ENCODE peak calls at places on chromosome 16, in four cellular contexts. Q, U, S and C are unnamed samples.

GRCh38 chr16:82630688-82631087 is 3.9 kb downstream of the CDH13 start:
- DNase-seq in Q (no peak), U (no peak), S (no peak), C (no peak)

GRCh38 chr16:79093554-79093967 is 507.0 kb downstream of the MAF start:
- DNase-seq in Q (no peak), U (no peak), S (peak), C (no peak)

GRCh38 chr16:31179153-31179746 is 689 bp upstream of the FUS start:
- DNase-seq in Q (no peak), U (no peak), S (no peak), C (no peak)

GRCh38 chr16:58393138-58393504 is 850 bp downstream of the GINS3 start:
- DNase-seq in Q (no peak), U (no peak), S (no peak), C (no peak)

GRCh38 chr16:2511996-2512919 is 1.5 kb upstream of the ATP6V0C start:
- DNase-seq in Q (no peak), U (no peak), S (no peak), C (no peak)

GRCh38 chr16:23803591-23804123 is 32.1 kb upstream of the PRKCB start:
- DNase-seq in Q (no peak), U (no peak), S (peak), C (peak)

GRCh38 chr16:86387461-86388440 is 122.6 kb upstream of the FOXF1 start:
- DNase-seq in Q (peak), U (no peak), S (no peak), C (no peak)

GRCh38 chr16:27400751-27401620 is 988 bp upstream of the IL21R start:
- DNase-seq in Q (peak), U (no peak), S (no peak), C (no peak)

GRCh38 chr16:3127745-3128144 is 7.1 kb upstream of the ZNF213 start:
- DNase-seq in Q (no peak), U (no peak), S (no peak), C (no peak)

GRCh38 chr16:78396046-78396445 is 296.6 kb downstream of the WWOX start:
- DNase-seq in Q (no peak), U (no peak), S (no peak), C (no peak)

GRCh38 chr16:78832100-78832499 is 732.6 kb downstream of the WWOX start:
- DNase-seq in Q (no peak), U (no peak), S (no peak), C (no peak)

GRCh38 chr16:31362476-31363405 is 7.8 kb downstream of the ITGAX start:
- DNase-seq in Q (no peak), U (no peak), S (no peak), C (no peak)

GRCh38 chr16:84849751-84850150 is 30.0 kb downstream of the CRISPLD2 start:
- DNase-seq in Q (no peak), U (no peak), S (no peak), C (no peak)

GRCh38 chr16:8241408-8241807 is 348.9 kb downstream of the TMEM114 start:
- DNase-seq in Q (no peak), U (no peak), S (no peak), C (no peak)

GRCh38 chr16:57568173-57568678 is 25.8 kb downstream of the ADGRG5 start:
- DNase-seq in Q (no peak), U (no peak), S (no peak), C (no peak)

GRCh38 chr16:56041556-56042140 is 149.6 kb upstream of the GNAO1 start:
- DNase-seq in Q (no peak), U (no peak), S (no peak), C (no peak)

GRCh38 chr16:24440296-24440695 is 99.1 kb upstream of the RBBP6 start:
- DNase-seq in Q (no peak), U (no peak), S (no peak), C (no peak)

GRCh38 chr16:57838161-57838560 is 35.9 kb upstream of the KIFC3 start:
- DNase-seq in Q (peak), U (no peak), S (no peak), C (no peak)

GRCh38 chr16:708959-709358 is 3.4 kb upstream of the FBXL16 start:
- DNase-seq in Q (no peak), U (no peak), S (no peak), C (no peak)

GRCh38 chr16:46428108-46429061 is 192.8 kb downstream of the SHCBP1 start:
- DNase-seq in Q (no peak), U (no peak), S (no peak), C (no peak)

DNA sequence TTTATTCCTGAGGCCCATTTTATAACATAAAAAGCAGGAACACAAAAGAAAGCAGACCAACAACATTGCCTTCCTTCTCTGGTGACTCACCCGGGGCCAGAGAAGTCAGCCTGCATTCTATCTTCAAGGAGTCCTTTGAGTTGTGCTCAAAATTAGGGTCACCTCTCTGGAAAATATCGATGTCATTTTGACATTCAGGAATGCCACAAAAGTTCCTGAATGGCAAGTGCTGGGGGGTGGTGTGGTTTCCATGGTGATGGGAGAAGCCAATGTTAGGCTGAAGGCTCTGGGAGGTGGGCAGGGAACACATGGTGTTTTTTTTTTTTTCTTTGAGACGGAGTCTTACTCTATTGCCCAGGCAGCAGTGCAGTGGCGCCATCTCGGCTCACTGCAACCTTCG is 159.6 kb downstream of the HAPSTR1 start:
- DNase-seq in Q (no peak), U (no peak), S (no peak), C (no peak)
- TF ChIP-seq CTCF in Q (no peak), U (no peak), S (no peak), C (no peak)

GRCh38 chr16:88806491-88807111 is 3.0 kb downstream of the CDT1 start:
- DNase-seq in Q (no peak), U (no peak), S (no peak), C (peak)

GRCh38 chr16:88805340-88805715 is 1.7 kb downstream of the CDT1 start:
- DNase-seq in Q (no peak), U (no peak), S (no peak), C (no peak)

GRCh38 chr16:88807142-88807625 is 3.6 kb downstream of the CDT1 start:
- DNase-seq in Q (no peak), U (no peak), S (no peak), C (peak)

GRCh38 chr16:88804552-88805339 is 1.2 kb downstream of the CDT1 start:
- DNase-seq in Q (no peak), U (no peak), S (no peak), C (no peak)

GRCh38 chr16:88805887-88806393 is 2.4 kb downstream of the CDT1 start:
- DNase-seq in Q (no peak), U (no peak), S (no peak), C (no peak)
- H3K4me3 ChIP-seq in Q (no peak), U (no peak), S (no peak), C (no peak)

GRCh38 chr16:70682239-70683145 is 3.4 kb downstream of the MTSS2 start:
- DNase-seq in Q (no peak), U (no peak), S (no peak), C (peak)
- TF ChIP-seq CTCF in Q (no peak), U (no peak), S (no peak), C (no peak)

GRCh38 chr16:89117975-89118289 is 24.3 kb downstream of the ACSF3 start:
- DNase-seq in Q (no peak), U (no peak), S (no peak), C (peak)
- H3K4me3 ChIP-seq in Q (no peak), U (no peak), S (no peak), C (no peak)

DNA sequence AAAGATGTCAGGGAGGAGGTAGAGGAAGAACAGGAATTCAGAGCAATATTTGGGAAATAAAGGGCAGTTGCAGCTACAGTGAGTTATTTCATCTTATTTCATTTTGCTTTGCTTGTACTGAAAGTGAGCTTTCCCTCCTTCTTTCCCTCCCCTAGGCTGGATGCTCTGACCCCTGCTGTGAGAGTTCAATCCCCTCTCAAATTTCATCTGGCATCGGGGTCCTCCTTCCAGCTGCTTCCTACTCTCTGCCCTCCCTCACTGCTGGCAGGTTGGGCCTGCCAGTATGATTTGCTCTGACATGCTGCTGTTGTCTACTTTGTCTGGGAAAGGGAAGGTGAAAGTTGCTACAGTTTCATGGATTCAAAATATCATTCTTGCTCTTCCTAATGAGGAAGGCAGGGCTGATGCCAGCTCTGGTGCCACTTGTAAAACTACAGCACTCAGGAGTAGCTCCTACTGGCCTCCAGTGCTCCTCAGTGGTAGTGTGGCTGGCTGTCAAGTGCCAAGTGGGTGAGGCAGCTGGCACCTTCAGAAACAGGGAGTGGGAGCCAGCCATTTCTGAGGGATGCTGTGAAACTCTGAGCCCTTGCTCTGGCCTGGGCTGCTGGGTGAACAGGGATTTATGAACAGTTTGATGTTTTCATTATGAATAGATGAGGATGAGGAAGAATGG is 408.6 kb downstream of the HAPSTR1 start:
- DNase-seq in Q (no peak), U (no peak), S (no peak), C (no peak)
- TF ChIP-seq CTCF in Q (no peak), U (no peak), S (no peak), C (no peak)

GRCh38 chr16:74830646-74831045 is 56.0 kb upstream of the FA2H start:
- DNase-seq in Q (no peak), U (no peak), S (no peak), C (no peak)
- H3K4me3 ChIP-seq in Q (no peak), U (no peak), S (no peak), C (no peak)

DNA sequence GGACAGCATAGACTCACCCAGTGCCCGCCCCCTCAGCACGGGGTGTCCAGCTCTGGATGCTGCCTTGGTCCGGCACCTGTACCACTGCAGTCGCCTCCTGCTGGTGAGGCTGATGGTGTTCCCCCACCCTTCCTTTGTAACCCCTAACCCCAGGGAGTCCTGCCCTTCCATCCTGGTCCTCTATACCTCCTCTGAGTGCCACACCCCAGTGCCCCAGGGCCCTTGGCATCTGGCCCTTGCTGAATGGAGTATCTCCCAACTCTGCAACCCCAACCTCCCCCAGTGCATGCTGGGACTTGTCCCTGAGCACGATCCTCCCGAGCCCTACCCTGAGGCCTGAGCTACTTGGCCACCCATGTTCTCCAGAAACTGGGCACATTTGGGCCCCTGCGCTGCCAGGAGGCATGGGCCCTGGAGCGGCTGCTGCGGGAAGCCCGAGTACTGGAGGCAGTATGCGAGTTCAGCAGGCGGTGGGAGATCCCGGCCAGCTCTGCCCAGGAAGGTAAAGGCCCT is 15.8 kb downstream of the RIPOR1 start:
- DNase-seq in Q (no peak), U (no peak), S (no peak), C (no peak)
- TF ChIP-seq CTCF in Q (no peak), U (no peak), S (no peak), C (no peak)